ENCODE peak calls at places on chromosomes 6 and 20, in five cellular contexts. Y is AG08396; D is Right ventricle myocardium inferior; V is HEK293T; P is stimulated activated CD8-positive, alpha-beta memory T cell treated with anti-CD3 and anti-CD28 coated beads, Interleukin-15, amount 100 ng/mL, for 4 hours. C is an unnamed sample.

GRCh38 chr20:15241696-15242095 is 904.3 kb upstream of the FLRT3 start:
- DNase-seq in Y (no peak), D (no peak), V (no peak), P (no peak), C (no peak)

GRCh38 chr20:44402391-44403193 is 47.1 kb downstream of the HNF4A start:
- DNase-seq in Y (no peak), D (no peak), V (no peak), P (no peak), C (peak)

GRCh38 chr6:118697554-118697953 is 46.2 kb upstream of the CEP85L start:
- DNase-seq in Y (no peak), D (no peak), V (no peak), P (no peak), C (no peak)

GRCh38 chr6:137271245-137272183 is 52.3 kb upstream of the IFNGR1 start:
- DNase-seq in Y (peak), D (no peak), V (peak), P (no peak), C (peak)

GRCh38 chr6:6582111-6582510 is 6.4 kb upstream of the LY86 start:
- DNase-seq in Y (no peak), D (no peak), V (no peak), P (no peak), C (no peak)

GRCh38 chr6:162726997-162727346 is 594 bp downstream of the PRKN start:
- DNase-seq in Y (peak), D (no peak), V (no peak), P (no peak), C (peak)

GRCh38 chr6:74182992-74183391 is 487.0 kb downstream of the CD109 start:
- DNase-seq in Y (no peak), D (peak), V (no peak), P (no peak), C (no peak)

GRCh38 chr6:111253999-111254778 is 166.9 kb downstream of the SLC16A10 start:
- DNase-seq in Y (no peak), D (no peak), V (no peak), P (no peak), C (no peak)

GRCh38 chr20:55172310-55173002 is 697.1 kb downstream of the DOK5 start:
- DNase-seq in Y (no peak), D (no peak), V (no peak), P (no peak), C (peak)

GRCh38 chr6:1739680-1740079 is 130.0 kb downstream of the FOXC1 start:
- DNase-seq in Y (no peak), D (no peak), V (no peak), P (no peak), C (no peak)

GRCh38 chr20:2798814-2799213 is 1.6 kb downstream of the CPXM1 start:
- DNase-seq in Y (peak), D (no peak), V (no peak), P (no peak), C (peak)

GRCh38 chr6:46925563-46926253 is 4.0 kb upstream of the ADGRF5 start:
- DNase-seq in Y (peak), D (no peak), V (no peak), P (no peak), C (peak)

GRCh38 chr6:100161782-100162181 is 167.8 kb upstream of the MCHR2 start:
- DNase-seq in Y (no peak), D (no peak), V (no peak), P (no peak), C (no peak)

GRCh38 chr6:30349411-30350177 is 4.6 kb downstream of the RPP21 start:
- DNase-seq in Y (no peak), D (no peak), V (no peak), P (no peak), C (no peak)

GRCh38 chr20:11080010-11080409 is 406.2 kb upstream of the JAG1 start:
- DNase-seq in Y (no peak), D (no peak), V (no peak), P (no peak), C (no peak)

GRCh38 chr6:2557181-2557720 is 193.5 kb downstream of the MYLK4 start:
- DNase-seq in Y (no peak), D (no peak), V (no peak), P (no peak), C (no peak)